ENCODE peak calls at places on chromosomes 3 and 15, in four cellular contexts. K is IMR-90, V is HCT116, S is A549. L is an unnamed sample.

GRCh38 chr3:178393833-178394232 is 142.4 kb upstream of the KCNMB2 start:
- DNase-seq in K (peak; percentile 85), V (no peak), S (no peak), L (peak; percentile 58)

GRCh38 chr3:31562525-31562924 is 29.8 kb downstream of the STT3B start:
- DNase-seq in K (no peak), V (no peak), S (no peak), L (no peak)

GRCh38 chr3:44988073-44988472 is 12.0 kb downstream of the EXOSC7 start:
- DNase-seq in K (no peak), V (no peak), S (no peak), L (no peak)

GRCh38 chr15:100726426-100727190 is 124.2 kb downstream of the ASB7 start:
- DNase-seq in K (peak; percentile 74), V (no peak), S (no peak), L (no peak)

GRCh38 chr15:34011476-34011875 is 27.5 kb downstream of the AVEN start:
- DNase-seq in K (no peak), V (no peak), S (no peak), L (no peak)

GRCh38 chr15:61064653-61065052 is 164.4 kb downstream of the RORA start:
- DNase-seq in K (no peak), V (no peak), S (no peak), L (peak; percentile 14)

GRCh38 chr3:197302033-197302432 is 3.6 kb upstream of the DLG1 start:
- DNase-seq in K (no peak), V (no peak), S (no peak), L (no peak)

GRCh38 chr3:120429921-120430361 is 20.9 kb downstream of the FSTL1 start:
- DNase-seq in K (peak; percentile 78), V (no peak), S (no peak), L (no peak)

DNA sequence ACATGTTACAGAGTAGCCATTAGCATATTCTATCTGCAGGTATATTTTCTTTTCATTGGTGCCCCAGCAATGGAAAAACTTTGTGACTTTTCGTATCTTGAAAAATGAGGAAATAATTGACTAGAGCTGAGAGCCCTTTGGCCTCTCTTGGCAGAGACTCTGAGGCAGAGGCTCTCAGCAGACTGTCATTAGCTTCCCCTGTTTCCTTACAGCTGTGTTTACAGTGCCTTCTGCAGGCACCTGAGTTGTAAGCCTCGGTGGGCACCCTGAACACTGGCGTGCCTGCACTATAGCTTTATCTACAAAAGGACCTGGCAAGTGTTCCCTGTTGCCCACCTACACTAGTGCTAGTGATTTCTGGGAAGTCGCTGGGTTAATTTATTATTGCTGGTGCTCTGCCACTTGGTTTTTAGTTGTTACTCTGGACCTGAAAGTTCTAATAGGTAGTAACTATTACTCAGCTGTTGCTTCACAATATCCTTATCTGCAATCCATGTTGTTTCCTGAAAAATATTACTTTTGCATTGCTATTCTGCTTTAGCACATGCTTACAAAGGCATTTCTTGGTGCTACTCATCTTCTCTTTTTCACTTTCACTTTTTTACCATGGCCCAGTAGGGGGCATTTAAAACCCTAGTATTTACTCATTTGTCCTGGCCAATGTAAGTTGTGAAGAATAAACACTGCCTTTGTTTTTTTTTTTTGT is 7.8 kb upstream of the GPR171 start:
- DNase-seq in K (no peak), V (no peak), S (no peak), L (no peak)
- TF ChIP-seq CTCF in K (no peak), V (no peak), S (peak; percentile 8), L (no peak)

DNA sequence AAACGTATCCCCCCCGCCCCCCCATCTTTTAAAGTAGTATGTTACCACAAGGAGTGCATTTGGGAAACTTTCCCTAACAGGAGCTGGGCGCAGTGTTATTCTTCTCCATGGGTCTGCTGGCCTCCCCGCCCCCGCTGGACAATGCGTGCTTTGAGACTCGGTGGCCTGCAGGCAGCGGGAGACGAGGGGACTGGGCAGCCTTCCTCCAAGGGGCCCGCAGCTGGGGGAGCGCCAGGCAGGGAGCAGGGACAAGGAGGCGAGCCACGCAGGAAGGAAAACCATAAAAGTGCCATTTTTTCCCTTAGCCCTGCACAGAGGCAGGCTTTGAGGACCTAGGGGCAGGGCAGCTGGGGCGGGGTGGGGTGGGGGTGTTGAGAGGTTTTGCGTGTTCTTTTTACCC is 14.1 kb downstream of the SOX2 start:
- DNase-seq in K (no peak), V (no peak), S (no peak), L (no peak)
- H3K4me2 ChIP-seq in K (no peak overlapping the region), V (no peak overlapping the region), S (no peak overlapping the region), L (no peak overlapping the region)

DNA sequence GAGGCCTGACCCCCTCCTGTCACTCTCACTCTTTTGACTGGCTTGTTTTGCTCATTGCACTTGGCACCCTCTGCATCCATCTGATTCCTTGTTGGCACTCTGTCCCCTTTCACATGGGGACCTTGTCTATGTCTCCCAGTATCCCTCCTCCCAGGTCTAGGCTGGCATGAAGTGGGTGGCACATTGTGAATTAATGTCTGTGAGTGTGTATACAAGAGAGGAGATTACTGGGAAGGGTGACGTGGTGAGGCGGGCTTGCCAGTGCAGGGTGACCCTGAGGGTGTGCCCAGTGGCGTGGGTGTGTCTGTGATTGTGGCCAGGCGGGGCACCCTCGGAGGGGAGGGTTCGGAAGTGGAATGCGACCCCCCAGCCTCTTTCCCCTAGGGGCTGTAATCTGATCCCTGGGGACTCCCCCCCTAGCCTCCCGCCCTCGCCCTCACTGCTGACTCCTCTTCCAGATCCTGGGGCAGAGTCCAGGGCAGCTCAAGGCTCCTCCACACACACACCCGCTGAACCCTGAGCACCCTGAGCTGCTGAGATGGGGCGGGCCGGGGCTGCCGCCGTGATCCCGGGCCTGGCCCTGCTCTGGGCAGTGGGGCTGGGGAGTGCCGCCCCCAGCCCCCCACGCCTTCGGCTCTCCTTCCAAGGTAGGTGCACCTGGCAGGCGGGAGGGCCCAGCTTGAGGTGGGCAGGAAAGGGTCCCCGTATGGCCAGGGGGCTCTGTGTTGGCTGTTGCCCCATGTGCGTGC is at the start of gene SEMA3B:
- DNase-seq in K (no peak), V (no peak), S (peak; percentile 73), L (no peak)
- TF ChIP-seq POLR2A in K (no peak), V (peak; percentile 24), S (no peak), L (no peak)

GRCh38 chr3:50242778-50243551 is 7.0 kb downstream of the GNAI2 start:
- DNase-seq in K (peak; percentile 72), V (no peak), S (no peak), L (peak; percentile 93)
- TF ChIP-seq CTCF in K (no peak), V (no peak), S (no peak), L (no peak)

GRCh38 chr3:128167973-128168674 is 14.8 kb downstream of the EEFSEC start:
- DNase-seq in K (no peak), V (no peak), S (no peak), L (no peak)
- H3K4me2 ChIP-seq in K (no peak overlapping the region), V (no peak overlapping the region), S (no peak overlapping the region), L (no peak overlapping the region)

L was measured in endothelial cell of umbilical vein.